ENCODE peak calls at places on chromosomes 11 and 22, in seven cellular contexts. X is foreskin fibroblast, Q is progenitor cell of endocrine pancreas, P is pancreas, F is neural progenitor cell, B is bronchial epithelial cell, Z is left lung. W is an unnamed sample.

GRCh38 chr11:19953342-19953741 is 206.9 kb downstream of the DBX1 start:
- DNase-seq in X (peak; percentile 61), Q (no peak), P (no peak), F (peak; percentile 56), B (peak; percentile 75), Z (no peak), W (no peak)

GRCh38 chr11:127136438-127136837 is 135.9 kb upstream of the KIRREL3 start:
- DNase-seq in X (no peak), Q (no peak), P (no peak), F (no peak), B (no peak), Z (no peak), W (no peak)

GRCh38 chr11:23865341-23865975 is 631.4 kb upstream of the LUZP2 start:
- DNase-seq in X (peak; percentile 3), Q (no peak), P (no peak), F (no peak), B (peak; percentile 47), Z (no peak), W (no peak)

GRCh38 chr11:64482588-64482987 is 108.4 kb upstream of the SLC22A12 start:
- DNase-seq in X (no peak), Q (no peak), P (no peak), F (no peak), B (no peak), Z (no peak), W (no peak)

GRCh38 chr22:37559901-37560681 is at the start of gene CDC42EP1:
- DNase-seq in X (peak; percentile 83), Q (peak; percentile 41), P (peak; percentile 91), F (peak; percentile 74), B (no peak), Z (peak; percentile 62), W (peak; percentile 88)

GRCh38 chr11:80502511-80502910 is 1061.7 kb upstream of the TENM4 start:
- DNase-seq in X (no peak), Q (no peak), P (no peak), F (peak; percentile 66), B (no peak), Z (no peak), W (no peak)

GRCh38 chr22:32985899-32986772 is 72.0 kb downstream of the SYN3 start:
- DNase-seq in X (peak; percentile 84), Q (peak; percentile 61), P (no peak), F (peak; percentile 88), B (peak; percentile 79), Z (peak; percentile 51), W (no peak)

GRCh38 chr22:42717197-42717967 is 3.3 kb downstream of the A4GALT start:
- DNase-seq in X (peak; percentile 32), Q (no peak), P (no peak), F (no peak), B (peak; percentile 43), Z (no peak), W (no peak)

GRCh38 chr22:25113316-25113721 is 86.3 kb upstream of the CRYBB3 start:
- DNase-seq in X (no peak), Q (no peak), P (peak; percentile 58), F (no peak), B (peak; percentile 48), Z (peak; percentile 72), W (no peak)

GRCh38 chr11:65418681-65419459 is 3.7 kb upstream of the NEAT1 start:
- DNase-seq in X (peak; percentile 99), Q (peak; percentile 62), P (peak; percentile 96), F (peak; percentile 84), B (peak; percentile 89), Z (peak; percentile 98), W (peak; percentile 98)

GRCh38 chr11:10807629-10808552 is 835 bp downstream of the EIF4G2 start:
- DNase-seq in X (peak; percentile 67), Q (peak; percentile 29), P (peak; percentile 83), F (peak; percentile 65), B (peak; percentile 20), Z (peak; percentile 68), W (peak; percentile 86)

GRCh38 chr22:27133951-27134664 is 476.7 kb downstream of the MIAT start:
- DNase-seq in X (peak; percentile 92), Q (no peak), P (no peak), F (no peak), B (peak; percentile 96), Z (peak; percentile 56), W (no peak)

GRCh38 chr11:27950339-27950738 is 157.6 kb downstream of the KIF18A start:
- DNase-seq in X (no peak), Q (no peak), P (no peak), F (no peak), B (no peak), Z (no peak), W (no peak)

GRCh38 chr22:43501951-43502874 is 90.4 kb downstream of the MPPED1 start:
- DNase-seq in X (no peak), Q (no peak), P (no peak), F (no peak), B (no peak), Z (no peak), W (no peak)

GRCh38 chr11:69558519-69558941 is 77.1 kb downstream of the LINC01488 start:
- DNase-seq in X (no peak), Q (no peak), P (no peak), F (no peak), B (no peak), Z (no peak), W (no peak)

GRCh38 chr22:20256562-20257473 is 11.3 kb downstream of the RTN4R start:
- DNase-seq in X (no peak), Q (no peak), P (no peak), F (no peak), B (no peak), Z (no peak), W (no peak)

GRCh38 chr11:120385690-120386089 is 49.5 kb downstream of the ARHGEF12 start:
- DNase-seq in X (no peak), Q (no peak), P (no peak), F (no peak), B (no peak), Z (no peak), W (no peak)

GRCh38 chr11:19735512-19735911 is 22.9 kb downstream of the NAV2 start:
- DNase-seq in X (peak; percentile 75), Q (no peak), P (no peak), F (no peak), B (no peak), Z (no peak), W (no peak)

DNA sequence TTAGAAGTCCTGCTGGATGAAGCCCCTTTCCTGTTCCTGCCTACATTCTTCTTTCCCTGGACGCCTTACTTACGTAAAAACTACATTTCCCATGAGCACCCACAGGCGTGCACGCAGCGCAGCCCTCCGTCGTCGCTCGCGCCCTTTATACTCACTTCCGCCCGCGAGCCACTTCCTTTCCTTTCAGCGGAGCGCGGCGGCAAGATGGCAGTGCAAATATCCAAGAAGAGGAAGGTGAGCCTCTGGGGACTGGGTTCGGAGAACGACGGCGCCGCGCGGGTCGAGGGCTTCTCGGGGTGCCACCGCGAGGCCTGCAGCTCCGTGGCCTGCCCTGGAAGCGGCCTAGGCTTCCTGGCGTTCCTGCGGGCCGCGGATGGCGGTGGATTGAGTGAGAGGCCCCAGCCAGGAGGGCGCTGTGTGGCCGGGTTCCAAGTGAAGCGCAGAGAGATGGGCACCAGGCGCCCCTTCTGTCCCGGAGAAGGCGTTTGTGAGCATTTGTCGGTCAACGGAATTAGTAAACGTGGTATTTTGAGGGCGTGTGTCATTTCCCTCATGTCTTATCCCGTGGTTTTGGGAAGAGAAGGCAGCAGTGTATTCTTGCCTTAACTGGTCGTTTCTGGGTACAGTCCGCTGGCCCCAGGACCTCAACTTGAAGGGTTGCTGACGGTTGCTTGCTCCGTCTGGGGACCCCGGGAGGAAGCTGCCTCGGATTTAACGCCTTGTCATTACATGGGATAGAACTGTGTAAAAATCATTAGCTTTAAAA is at the start of gene RPS3:
- DNase-seq in X (peak; percentile 96), Q (peak; percentile 83), P (peak; percentile 96), F (peak; percentile 96), B (peak; percentile 84), Z (peak; percentile 92), W (peak; percentile 96)
- TF ChIP-seq CTCF in X (peak; percentile 2), Q (peak; percentile 37), P (no peak), F (peak; percentile 42), B (peak; percentile 30), Z (no peak), W (peak; percentile 35)

DNA sequence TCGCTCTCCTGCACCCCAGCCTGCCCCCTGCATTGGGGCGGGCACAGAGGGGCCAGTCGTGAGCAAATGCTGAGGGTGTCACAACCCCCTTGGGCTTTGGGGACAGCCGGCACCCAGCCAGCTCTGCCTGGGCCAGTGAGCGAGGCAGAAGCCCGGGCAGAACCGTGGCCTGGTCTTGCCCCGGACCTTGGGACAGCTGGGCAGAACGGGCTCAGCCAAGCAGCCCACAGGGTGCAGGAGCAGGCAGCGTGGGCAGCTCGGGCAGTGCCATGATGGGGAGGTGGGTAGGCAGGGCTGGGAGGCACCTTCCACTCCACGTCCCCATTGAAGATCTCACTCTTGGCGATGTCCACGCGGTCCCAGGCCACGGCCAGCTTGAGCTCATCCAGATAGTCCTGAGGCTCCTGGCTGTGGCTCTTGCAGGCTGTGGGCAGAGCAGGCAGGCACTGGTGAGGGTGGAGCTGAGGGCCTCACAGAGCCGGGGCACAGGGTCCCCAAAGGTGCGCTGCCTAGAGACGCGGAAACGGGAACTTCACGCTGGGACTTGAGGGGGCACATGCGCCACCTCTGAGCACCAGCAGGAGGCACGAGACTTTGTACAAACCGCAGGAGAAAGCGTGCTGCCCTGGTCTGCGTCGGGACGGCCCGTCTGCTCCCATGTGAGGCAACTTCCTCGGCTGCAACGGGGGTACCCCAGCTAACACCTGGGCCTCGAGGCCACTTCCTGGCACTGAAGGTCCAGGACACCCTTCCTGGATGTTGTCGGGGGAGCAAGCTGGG is 15.2 kb downstream of the TSSC4 start:
- DNase-seq in X (no peak), Q (no peak), P (peak; percentile 63), F (no peak), B (no peak), Z (no peak), W (no peak)
- TF ChIP-seq CTCF in X (no peak), Q (peak; percentile 22), P (no peak), F (peak; percentile 6), B (no peak), Z (no peak), W (no peak)

DNA sequence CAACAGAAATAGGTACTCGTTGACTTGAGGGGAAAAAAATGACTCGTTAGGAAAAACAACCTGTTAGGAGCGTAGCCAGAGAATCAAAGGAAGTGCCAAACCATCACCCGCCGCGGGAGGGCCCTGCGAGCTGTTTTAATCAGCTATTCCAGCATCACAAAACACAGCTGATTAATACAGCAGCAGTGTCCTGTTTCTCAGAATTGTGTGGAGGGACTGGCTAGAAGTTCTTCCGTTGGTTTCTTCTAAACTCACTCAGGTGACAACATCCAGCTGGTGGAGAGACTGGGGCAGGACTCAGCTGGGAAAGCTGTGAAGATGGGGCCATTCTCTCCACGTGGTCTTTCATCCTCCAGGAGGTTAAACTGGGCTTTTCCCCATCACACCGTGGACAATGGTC is 28.0 kb downstream of the HSPA8 start:
- DNase-seq in X (peak; percentile 26), Q (no peak), P (no peak), F (peak; percentile 23), B (no peak), Z (no peak), W (no peak)
- TF ChIP-seq CTCF in X (no peak), Q (no peak), P (no peak), F (peak; percentile 16), B (peak; percentile 20), Z (no peak), W (no peak)

DNA sequence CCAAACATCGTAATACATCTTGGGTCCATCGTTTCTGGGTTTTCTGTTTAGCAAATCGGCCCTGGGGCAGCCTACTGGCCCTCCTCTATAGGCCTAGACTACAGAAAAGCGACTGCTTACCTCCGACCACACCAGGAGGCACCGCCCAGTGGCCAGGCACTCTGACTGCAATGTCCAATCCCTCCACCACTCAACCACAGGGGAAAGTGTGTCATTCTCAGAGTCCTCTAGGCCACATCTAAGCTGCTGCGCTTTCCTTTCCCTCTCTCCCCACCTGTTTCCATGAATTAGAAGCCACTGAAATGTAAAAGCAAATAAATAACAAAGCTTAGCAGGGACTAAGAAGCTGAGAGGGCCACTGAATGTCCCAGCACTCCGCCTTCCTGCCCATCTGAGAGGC is 50.2 kb upstream of the FLI1 start:
- DNase-seq in X (no peak), Q (no peak), P (no peak), F (peak; percentile 35), B (no peak), Z (no peak), W (no peak)
- TF ChIP-seq CTCF in X (no peak), Q (peak; percentile 14), P (no peak), F (peak; percentile 33), B (no peak), Z (no peak), W (no peak)

W was measured in osteocyte.